ENCODE peak calls at places on chromosome 16, in eight cellular contexts. One of them, this sample, is unnamed.

GRCh38 chr16:10683160-10683559 is 11.6 kb downstream of the TEKT5 start:
- DNase-seq in neuronal stem cell: no peak
- DNase-seq in GM03348: no peak
- DNase-seq in neural crest cell: no peak
- DNase-seq in natural killer cell treated with Interleukin-12 subunit alpha and Interleukin-12 subunit beta and Interleukin-15 and Interleukin-18, amount 100 ng/mL, for 72 hours: no peak
- DNase-seq in AG10803: no peak
- DNase-seq in mucosa of descending colon: no peak
- DNase-seq in fibroblast of pulmonary artery: no peak
- DNase-seq in this sample: no peak

GRCh38 chr16:1035066-1035415 is 37.5 kb upstream of the SSTR5 start:
- DNase-seq in neuronal stem cell: no peak
- DNase-seq in GM03348: no peak
- DNase-seq in neural crest cell: no peak
- DNase-seq in natural killer cell treated with Interleukin-12 subunit alpha and Interleukin-12 subunit beta and Interleukin-15 and Interleukin-18, amount 100 ng/mL, for 72 hours: no peak
- DNase-seq in AG10803: no peak
- DNase-seq in mucosa of descending colon: no peak
- DNase-seq in fibroblast of pulmonary artery: no peak
- DNase-seq in this sample: no peak

GRCh38 chr16:29702307-29702706 is 23.3 kb downstream of the QPRT start:
- DNase-seq in neuronal stem cell: no peak
- DNase-seq in GM03348: no peak
- DNase-seq in neural crest cell: no peak
- DNase-seq in natural killer cell treated with Interleukin-12 subunit alpha and Interleukin-12 subunit beta and Interleukin-15 and Interleukin-18, amount 100 ng/mL, for 72 hours: no peak
- DNase-seq in AG10803: no peak
- DNase-seq in mucosa of descending colon: no peak
- DNase-seq in fibroblast of pulmonary artery: no peak
- DNase-seq in this sample: no peak

GRCh38 chr16:56985288-56985961 is 3.9 kb upstream of the NLRC5 start:
- DNase-seq in neuronal stem cell: no peak
- DNase-seq in GM03348: peak; percentile 94
- DNase-seq in neural crest cell: no peak
- DNase-seq in natural killer cell treated with Interleukin-12 subunit alpha and Interleukin-12 subunit beta and Interleukin-15 and Interleukin-18, amount 100 ng/mL, for 72 hours: no peak
- DNase-seq in AG10803: peak; percentile 88
- DNase-seq in mucosa of descending colon: peak; percentile 70
- DNase-seq in fibroblast of pulmonary artery: peak; percentile 85
- DNase-seq in this sample: no peak

GRCh38 chr16:67006930-67007658 is 18.7 kb downstream of the CES4A start:
- DNase-seq in neuronal stem cell: no peak
- DNase-seq in GM03348: no peak
- DNase-seq in neural crest cell: no peak
- DNase-seq in natural killer cell treated with Interleukin-12 subunit alpha and Interleukin-12 subunit beta and Interleukin-15 and Interleukin-18, amount 100 ng/mL, for 72 hours: no peak
- DNase-seq in AG10803: peak; percentile 23
- DNase-seq in mucosa of descending colon: no peak
- DNase-seq in fibroblast of pulmonary artery: no peak
- DNase-seq in this sample: no peak

GRCh38 chr16:85158702-85159225 is 46.5 kb upstream of the CIBAR2 start:
- DNase-seq in neuronal stem cell: no peak
- DNase-seq in GM03348: no peak
- DNase-seq in neural crest cell: no peak
- DNase-seq in natural killer cell treated with Interleukin-12 subunit alpha and Interleukin-12 subunit beta and Interleukin-15 and Interleukin-18, amount 100 ng/mL, for 72 hours: no peak
- DNase-seq in AG10803: no peak
- DNase-seq in mucosa of descending colon: no peak
- DNase-seq in fibroblast of pulmonary artery: no peak
- DNase-seq in this sample: no peak

GRCh38 chr16:4266372-4266771 is 6.5 kb downstream of the TFAP4 start:
- DNase-seq in neuronal stem cell: no peak
- DNase-seq in GM03348: peak; percentile 23
- DNase-seq in neural crest cell: no peak
- DNase-seq in natural killer cell treated with Interleukin-12 subunit alpha and Interleukin-12 subunit beta and Interleukin-15 and Interleukin-18, amount 100 ng/mL, for 72 hours: no peak
- DNase-seq in AG10803: no peak
- DNase-seq in mucosa of descending colon: no peak
- DNase-seq in fibroblast of pulmonary artery: peak; percentile 28
- DNase-seq in this sample: no peak

GRCh38 chr16:82704369-82704768 is 77.6 kb downstream of the CDH13 start:
- DNase-seq in neuronal stem cell: no peak
- DNase-seq in GM03348: no peak
- DNase-seq in neural crest cell: no peak
- DNase-seq in natural killer cell treated with Interleukin-12 subunit alpha and Interleukin-12 subunit beta and Interleukin-15 and Interleukin-18, amount 100 ng/mL, for 72 hours: no peak
- DNase-seq in AG10803: no peak
- DNase-seq in mucosa of descending colon: no peak
- DNase-seq in fibroblast of pulmonary artery: no peak
- DNase-seq in this sample: no peak

GRCh38 chr16:49560018-49560830 is 186.6 kb downstream of the C16orf78 start:
- DNase-seq in neuronal stem cell: no peak
- DNase-seq in GM03348: peak; percentile 20
- DNase-seq in neural crest cell: no peak
- DNase-seq in natural killer cell treated with Interleukin-12 subunit alpha and Interleukin-12 subunit beta and Interleukin-15 and Interleukin-18, amount 100 ng/mL, for 72 hours: no peak
- DNase-seq in AG10803: no peak
- DNase-seq in mucosa of descending colon: no peak
- DNase-seq in fibroblast of pulmonary artery: peak; percentile 49
- DNase-seq in this sample: no peak

GRCh38 chr16:31382485-31383161 is 10.5 kb upstream of the ITGAD start:
- DNase-seq in neuronal stem cell: peak; percentile 50
- DNase-seq in GM03348: peak; percentile 86
- DNase-seq in neural crest cell: peak; percentile 66
- DNase-seq in natural killer cell treated with Interleukin-12 subunit alpha and Interleukin-12 subunit beta and Interleukin-15 and Interleukin-18, amount 100 ng/mL, for 72 hours: peak; percentile 74
- DNase-seq in AG10803: peak; percentile 49
- DNase-seq in mucosa of descending colon: peak; percentile 76
- DNase-seq in fibroblast of pulmonary artery: peak; percentile 66
- DNase-seq in this sample: peak; percentile 27

GRCh38 chr16:52742608-52743007 is 195.7 kb upstream of the TOX3 start:
- DNase-seq in neuronal stem cell: no peak
- DNase-seq in GM03348: no peak
- DNase-seq in neural crest cell: no peak
- DNase-seq in natural killer cell treated with Interleukin-12 subunit alpha and Interleukin-12 subunit beta and Interleukin-15 and Interleukin-18, amount 100 ng/mL, for 72 hours: no peak
- DNase-seq in AG10803: no peak
- DNase-seq in mucosa of descending colon: no peak
- DNase-seq in fibroblast of pulmonary artery: no peak
- DNase-seq in this sample: no peak

GRCh38 chr16:88560722-88561484 is 9.3 kb upstream of the ZC3H18 start:
- DNase-seq in neuronal stem cell: peak; percentile 46
- DNase-seq in GM03348: no peak
- DNase-seq in neural crest cell: no peak
- DNase-seq in natural killer cell treated with Interleukin-12 subunit alpha and Interleukin-12 subunit beta and Interleukin-15 and Interleukin-18, amount 100 ng/mL, for 72 hours: no peak
- DNase-seq in AG10803: peak; percentile 15
- DNase-seq in mucosa of descending colon: no peak
- DNase-seq in fibroblast of pulmonary artery: peak; percentile 30
- DNase-seq in this sample: no peak

GRCh38 chr16:47492428-47493357 is 31.6 kb downstream of the PHKB start:
- DNase-seq in neuronal stem cell: no peak
- DNase-seq in GM03348: peak; percentile 15
- DNase-seq in neural crest cell: no peak
- DNase-seq in natural killer cell treated with Interleukin-12 subunit alpha and Interleukin-12 subunit beta and Interleukin-15 and Interleukin-18, amount 100 ng/mL, for 72 hours: no peak
- DNase-seq in AG10803: peak; percentile 47
- DNase-seq in mucosa of descending colon: peak; percentile 36
- DNase-seq in fibroblast of pulmonary artery: peak; percentile 78
- DNase-seq in this sample: no peak

GRCh38 chr16:82660966-82661365 is 34.2 kb downstream of the CDH13 start:
- DNase-seq in neuronal stem cell: no peak
- DNase-seq in GM03348: no peak
- DNase-seq in neural crest cell: no peak
- DNase-seq in natural killer cell treated with Interleukin-12 subunit alpha and Interleukin-12 subunit beta and Interleukin-15 and Interleukin-18, amount 100 ng/mL, for 72 hours: no peak
- DNase-seq in AG10803: no peak
- DNase-seq in mucosa of descending colon: no peak
- DNase-seq in fibroblast of pulmonary artery: no peak
- DNase-seq in this sample: no peak

GRCh38 chr16:11297492-11298142 is 16.5 kb upstream of the PRM1 start:
- DNase-seq in neuronal stem cell: no peak
- DNase-seq in GM03348: peak; percentile 87
- DNase-seq in neural crest cell: no peak
- DNase-seq in natural killer cell treated with Interleukin-12 subunit alpha and Interleukin-12 subunit beta and Interleukin-15 and Interleukin-18, amount 100 ng/mL, for 72 hours: peak; percentile 86
- DNase-seq in AG10803: peak; percentile 68
- DNase-seq in mucosa of descending colon: peak; percentile 75
- DNase-seq in fibroblast of pulmonary artery: peak; percentile 50
- DNase-seq in this sample: no peak

GRCh38 chr16:3122926-3123570 is 10.7 kb downstream of the ZNF205 start:
- DNase-seq in neuronal stem cell: no peak
- DNase-seq in GM03348: no peak
- DNase-seq in neural crest cell: no peak
- DNase-seq in natural killer cell treated with Interleukin-12 subunit alpha and Interleukin-12 subunit beta and Interleukin-15 and Interleukin-18, amount 100 ng/mL, for 72 hours: no peak
- DNase-seq in AG10803: no peak
- DNase-seq in mucosa of descending colon: no peak
- DNase-seq in fibroblast of pulmonary artery: no peak
- DNase-seq in this sample: no peak

GRCh38 chr16:30350134-30350871 is 4.8 kb downstream of the CD2BP2 start:
- DNase-seq in neuronal stem cell: no peak
- DNase-seq in GM03348: no peak
- DNase-seq in neural crest cell: no peak
- DNase-seq in natural killer cell treated with Interleukin-12 subunit alpha and Interleukin-12 subunit beta and Interleukin-15 and Interleukin-18, amount 100 ng/mL, for 72 hours: peak; percentile 77
- DNase-seq in AG10803: no peak
- DNase-seq in mucosa of descending colon: no peak
- DNase-seq in fibroblast of pulmonary artery: no peak
- DNase-seq in this sample: no peak

GRCh38 chr16:4511441-4512082 is 27.0 kb downstream of the CDIP1 start:
- DNase-seq in neuronal stem cell: peak; percentile 50
- DNase-seq in GM03348: peak; percentile 45
- DNase-seq in neural crest cell: peak; percentile 63
- DNase-seq in natural killer cell treated with Interleukin-12 subunit alpha and Interleukin-12 subunit beta and Interleukin-15 and Interleukin-18, amount 100 ng/mL, for 72 hours: no peak
- DNase-seq in AG10803: peak; percentile 27
- DNase-seq in mucosa of descending colon: peak; percentile 74
- DNase-seq in fibroblast of pulmonary artery: peak; percentile 54
- DNase-seq in this sample: peak; percentile 68

GRCh38 chr16:84832488-84833141 is 12.8 kb downstream of the CRISPLD2 start:
- DNase-seq in neuronal stem cell: no peak
- DNase-seq in GM03348: peak; percentile 90
- DNase-seq in neural crest cell: no peak
- DNase-seq in natural killer cell treated with Interleukin-12 subunit alpha and Interleukin-12 subunit beta and Interleukin-15 and Interleukin-18, amount 100 ng/mL, for 72 hours: no peak
- DNase-seq in AG10803: peak; percentile 100
- DNase-seq in mucosa of descending colon: peak; percentile 68
- DNase-seq in fibroblast of pulmonary artery: peak; percentile 98
- DNase-seq in this sample: no peak